ENCODE peak calls at places on chromosomes 4 and X, in seven cellular contexts. One of them, this sample, is unnamed.

GRCh38 chrX:12469296-12469695 is 321.9 kb upstream of the PRPS2 start:
- DNase-seq in GM12865: no peak
- DNase-seq in GM06990: no peak
- DNase-seq in stomach: no peak
- DNase-seq in AG04450: no peak
- DNase-seq in mucosa of descending colon: no peak
- DNase-seq in breast epithelium: no peak
- DNase-seq in this sample: no peak

GRCh38 chr4:112358952-112359749 is 62.0 kb downstream of the ALPK1 start:
- DNase-seq in GM12865: no peak
- DNase-seq in GM06990: no peak
- DNase-seq in AG04450: no peak
- DNase-seq in mucosa of descending colon: no peak
- DNase-seq in breast epithelium: no peak
- DNase-seq in stomach: no peak
- DNase-seq in this sample: no peak

GRCh38 chrX:100880368-100880767 is 6.2 kb upstream of the NOX1 start:
- DNase-seq in breast epithelium: no peak
- DNase-seq in GM06990: no peak
- DNase-seq in mucosa of descending colon: no peak
- DNase-seq in stomach: no peak
- DNase-seq in GM12865: no peak
- DNase-seq in AG04450: no peak
- DNase-seq in this sample: no peak

GRCh38 chr4:89411539-89411938 is 103.9 kb upstream of the GPRIN3 start:
- DNase-seq in mucosa of descending colon: no peak
- DNase-seq in GM06990: no peak
- DNase-seq in breast epithelium: no peak
- DNase-seq in AG04450: no peak
- DNase-seq in GM12865: no peak
- DNase-seq in stomach: no peak
- DNase-seq in this sample: no peak

GRCh38 chr4:185142911-185143595 is at the start of gene SLC25A4:
- DNase-seq in AG04450: peak
- DNase-seq in mucosa of descending colon: peak
- DNase-seq in stomach: peak
- DNase-seq in GM12865: peak
- DNase-seq in breast epithelium: peak
- DNase-seq in GM06990: peak
- DNase-seq in this sample: peak

GRCh38 chrX:154987940-154988339 is 34.6 kb downstream of the F8 start:
- DNase-seq in breast epithelium: no peak
- DNase-seq in stomach: no peak
- DNase-seq in GM12865: no peak
- DNase-seq in mucosa of descending colon: no peak
- DNase-seq in GM06990: no peak
- DNase-seq in AG04450: no peak
- DNase-seq in this sample: no peak

GRCh38 chrX:66915893-66916292 is 277.0 kb upstream of the EDA2R start:
- DNase-seq in GM06990: no peak
- DNase-seq in GM12865: no peak
- DNase-seq in breast epithelium: no peak
- DNase-seq in stomach: no peak
- DNase-seq in AG04450: no peak
- DNase-seq in mucosa of descending colon: no peak
- DNase-seq in this sample: no peak

GRCh38 chrX:109268340-109268739 is 213.5 kb downstream of the GUCY2F start:
- DNase-seq in GM06990: no peak
- DNase-seq in mucosa of descending colon: no peak
- DNase-seq in GM12865: no peak
- DNase-seq in AG04450: no peak
- DNase-seq in breast epithelium: no peak
- DNase-seq in stomach: no peak
- DNase-seq in this sample: no peak

GRCh38 chr4:53131562-53131925 is 234.3 kb downstream of the SCFD2 start:
- DNase-seq in stomach: no peak
- DNase-seq in GM12865: no peak
- DNase-seq in AG04450: no peak
- DNase-seq in breast epithelium: no peak
- DNase-seq in mucosa of descending colon: no peak
- DNase-seq in GM06990: no peak
- DNase-seq in this sample: no peak

GRCh38 chr4:7280906-7281305 is 88.6 kb downstream of the SORCS2 start:
- DNase-seq in GM12865: no peak
- DNase-seq in AG04450: no peak
- DNase-seq in GM06990: no peak
- DNase-seq in breast epithelium: no peak
- DNase-seq in mucosa of descending colon: no peak
- DNase-seq in stomach: no peak
- DNase-seq in this sample: no peak

GRCh38 chrX:63349307-63349706 is 1.8 kb downstream of the SPIN4 start:
- DNase-seq in mucosa of descending colon: no peak
- DNase-seq in GM06990: no peak
- DNase-seq in GM12865: peak
- DNase-seq in stomach: no peak
- DNase-seq in AG04450: no peak
- DNase-seq in breast epithelium: no peak
- DNase-seq in this sample: no peak

GRCh38 chr4:182560358-182560757 is 317.2 kb downstream of the TENM3 start:
- DNase-seq in breast epithelium: no peak
- DNase-seq in mucosa of descending colon: no peak
- DNase-seq in GM12865: no peak
- DNase-seq in AG04450: no peak
- DNase-seq in stomach: no peak
- DNase-seq in GM06990: no peak
- DNase-seq in this sample: no peak

GRCh38 chrX:24364851-24365538 is 4.6 kb downstream of the SUPT20HL1 start:
- DNase-seq in stomach: no peak
- DNase-seq in GM12865: no peak
- DNase-seq in mucosa of descending colon: no peak
- DNase-seq in AG04450: no peak
- DNase-seq in GM06990: no peak
- DNase-seq in breast epithelium: no peak
- DNase-seq in this sample: no peak

GRCh38 chr4:830776-831482 is 5.0 kb upstream of the CPLX1 start:
- DNase-seq in breast epithelium: no peak
- DNase-seq in GM06990: no peak
- DNase-seq in GM12865: no peak
- DNase-seq in mucosa of descending colon: no peak
- DNase-seq in AG04450: no peak
- DNase-seq in stomach: no peak
- DNase-seq in this sample: no peak

DNA sequence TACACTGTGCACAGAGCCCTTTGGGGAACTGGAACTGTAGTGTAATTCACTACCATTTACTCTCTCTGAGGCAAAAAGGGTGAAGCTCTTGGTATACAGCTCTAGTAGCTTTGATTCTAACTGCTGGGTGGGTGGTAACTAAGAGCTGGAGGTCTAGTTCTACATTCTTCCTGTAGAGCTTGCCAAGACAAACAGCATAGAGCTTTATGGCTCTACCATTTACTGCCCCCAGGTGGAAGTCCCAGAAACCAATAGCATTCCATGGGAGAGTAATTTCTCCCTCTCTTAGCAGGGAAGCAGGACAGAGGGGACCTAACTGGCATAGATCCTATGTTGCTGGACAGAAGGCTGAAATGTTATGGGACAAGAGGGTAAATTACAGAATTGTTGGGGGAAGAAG is 26.7 kb downstream of the HDAC8 start:
- DNase-seq in stomach: no peak
- DNase-seq in GM12865: no peak
- DNase-seq in breast epithelium: no peak
- DNase-seq in GM06990: no peak
- DNase-seq in mucosa of descending colon: no peak
- DNase-seq in AG04450: no peak
- DNase-seq in this sample: no peak
- TF ChIP-seq CTCF in stomach: no peak
- TF ChIP-seq CTCF in GM12865: no peak
- TF ChIP-seq CTCF in breast epithelium: no peak
- TF ChIP-seq CTCF in GM06990: peak
- TF ChIP-seq CTCF in mucosa of descending colon: no peak
- TF ChIP-seq CTCF in AG04450: no peak
- TF ChIP-seq CTCF in this sample: no peak

DNA sequence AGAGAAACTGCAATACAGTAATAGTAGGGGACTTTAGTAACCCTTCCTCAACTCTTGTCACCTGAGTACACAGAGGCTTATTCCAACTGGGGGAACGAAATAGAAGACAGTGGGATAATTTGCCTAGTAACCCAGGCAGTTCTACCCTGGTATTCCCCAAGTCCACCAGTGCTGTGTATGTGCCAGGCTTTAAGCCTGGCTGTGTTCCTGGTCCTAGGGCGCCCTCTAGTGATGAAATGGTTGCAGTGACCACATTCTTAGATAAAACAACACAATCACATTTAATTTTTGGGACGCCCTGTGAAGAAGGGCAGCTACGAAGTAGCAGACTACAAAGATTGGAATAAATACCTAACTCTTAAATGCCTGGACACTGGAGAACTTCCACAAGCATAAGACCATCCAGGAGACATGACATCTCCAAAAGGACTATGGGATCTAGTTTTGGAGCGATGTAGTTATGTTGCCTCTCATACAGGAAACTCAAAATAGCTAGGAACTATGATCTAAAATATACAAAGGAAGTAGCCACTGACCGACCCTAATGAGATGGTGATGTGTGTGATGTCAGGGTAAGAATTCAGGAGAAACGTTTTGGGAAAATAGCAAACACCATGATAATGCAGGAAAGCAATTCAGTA is 288.5 kb upstream of the ZCCHC13 start:
- DNase-seq in breast epithelium: no peak
- DNase-seq in GM12865: peak
- DNase-seq in AG04450: peak
- DNase-seq in mucosa of descending colon: no peak
- DNase-seq in stomach: peak
- DNase-seq in GM06990: peak
- DNase-seq in this sample: peak
- TF ChIP-seq CTCF in breast epithelium: peak
- TF ChIP-seq CTCF in GM12865: peak
- TF ChIP-seq CTCF in AG04450: peak
- TF ChIP-seq CTCF in mucosa of descending colon: no peak
- TF ChIP-seq CTCF in stomach: no peak
- TF ChIP-seq CTCF in GM06990: peak
- TF ChIP-seq CTCF in this sample: peak

GRCh38 chr4:137495578-137495977 is 36.7 kb downstream of the PCDH18 start:
- DNase-seq in stomach: no peak
- DNase-seq in breast epithelium: no peak
- DNase-seq in AG04450: no peak
- DNase-seq in GM06990: no peak
- DNase-seq in GM12865: no peak
- DNase-seq in mucosa of descending colon: no peak
- DNase-seq in this sample: no peak
- TF ChIP-seq CTCF in stomach: no peak
- TF ChIP-seq CTCF in breast epithelium: no peak
- TF ChIP-seq CTCF in AG04450: no peak
- TF ChIP-seq CTCF in GM06990: no peak
- TF ChIP-seq CTCF in GM12865: no peak
- TF ChIP-seq CTCF in mucosa of descending colon: no peak
- TF ChIP-seq CTCF in this sample: no peak

GRCh38 chr4:84401669-84402068 is 97.4 kb downstream of the NKX6-1 start:
- DNase-seq in stomach: no peak
- DNase-seq in AG04450: no peak
- DNase-seq in mucosa of descending colon: no peak
- DNase-seq in GM12865: no peak
- DNase-seq in breast epithelium: no peak
- DNase-seq in GM06990: no peak
- DNase-seq in this sample: no peak
- TF ChIP-seq CTCF in stomach: no peak
- TF ChIP-seq CTCF in AG04450: no peak
- TF ChIP-seq CTCF in mucosa of descending colon: no peak
- TF ChIP-seq CTCF in GM12865: no peak
- TF ChIP-seq CTCF in breast epithelium: no peak
- TF ChIP-seq CTCF in GM06990: no peak
- TF ChIP-seq CTCF in this sample: no peak

DNA sequence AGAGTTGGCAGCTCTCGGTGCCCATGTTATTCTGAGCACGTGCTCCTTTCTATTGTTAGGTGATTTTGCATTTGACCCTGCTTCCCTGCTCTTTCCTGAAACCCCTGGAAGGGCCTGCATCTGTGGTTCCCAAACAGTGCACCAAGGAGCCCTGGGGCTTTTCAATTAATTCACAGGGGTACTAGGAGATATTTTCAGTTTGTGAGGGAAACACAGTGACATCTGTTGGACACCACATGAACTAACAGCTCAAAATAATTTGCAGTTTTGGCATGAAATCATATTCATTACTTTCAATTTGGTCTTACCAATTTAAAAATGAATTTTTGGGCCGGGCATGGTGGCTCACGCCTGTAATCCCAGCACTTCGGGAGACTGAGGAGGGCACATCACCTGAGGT is 156.6 kb downstream of the GATB start:
- DNase-seq in mucosa of descending colon: no peak
- DNase-seq in GM12865: peak
- DNase-seq in stomach: no peak
- DNase-seq in GM06990: no peak
- DNase-seq in breast epithelium: no peak
- DNase-seq in AG04450: no peak
- DNase-seq in this sample: no peak
- TF ChIP-seq CTCF in mucosa of descending colon: no peak
- TF ChIP-seq CTCF in GM12865: peak
- TF ChIP-seq CTCF in stomach: no peak
- TF ChIP-seq CTCF in GM06990: peak
- TF ChIP-seq CTCF in breast epithelium: peak
- TF ChIP-seq CTCF in AG04450: peak
- TF ChIP-seq CTCF in this sample: peak

DNA sequence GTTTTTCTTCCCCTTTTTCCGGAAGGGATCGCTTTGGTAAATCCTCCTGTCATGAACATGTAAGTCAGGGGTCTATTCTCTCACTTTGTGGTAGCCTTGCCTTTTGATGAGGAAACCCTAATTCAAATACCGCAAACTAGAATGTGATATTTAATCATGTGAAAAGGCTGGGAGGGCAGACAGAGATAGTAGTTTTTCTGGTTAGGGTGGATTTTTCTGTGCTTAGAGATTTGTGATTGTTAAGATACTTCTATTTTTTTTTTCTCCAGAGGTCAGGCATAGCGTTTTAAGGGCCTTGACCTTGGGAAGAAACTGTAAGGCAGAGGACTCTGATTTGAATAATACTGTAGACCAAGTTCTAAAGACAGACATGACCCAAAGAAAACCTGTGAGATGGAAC is 41.8 kb upstream of the PACRGL start:
- DNase-seq in GM06990: no peak
- DNase-seq in GM12865: no peak
- DNase-seq in stomach: no peak
- DNase-seq in AG04450: no peak
- DNase-seq in mucosa of descending colon: no peak
- DNase-seq in breast epithelium: no peak
- DNase-seq in this sample: no peak
- TF ChIP-seq CTCF in GM06990: no peak
- TF ChIP-seq CTCF in GM12865: no peak
- TF ChIP-seq CTCF in stomach: no peak
- TF ChIP-seq CTCF in AG04450: no peak
- TF ChIP-seq CTCF in mucosa of descending colon: no peak
- TF ChIP-seq CTCF in breast epithelium: no peak
- TF ChIP-seq CTCF in this sample: no peak